ENCODE peak calls at places on chromosomes 13 and 19, in four cellular contexts. P, E, R and L are unnamed samples. For H3K27me3, the result is how much of the 10 kb centered on the place peaks cover.

GRCh38 chr13:113013303-113013702 is 44.3 kb downstream of the MCF2L start:
- DNase-seq in P (no peak), R (no peak), E (no peak), L (no peak)

GRCh38 chr13:49472186-49472585 is 23.6 kb upstream of the PHF11 start:
- DNase-seq in E (no peak), R (no peak), P (no peak), L (no peak)

GRCh38 chr19:2239771-2240770 is 3.4 kb downstream of the SF3A2 start:
- DNase-seq in R (no peak), E (no peak), P (no peak), L (no peak)

GRCh38 chr13:43629691-43630480 is 156.9 kb downstream of the ENOX1 start:
- DNase-seq in P (no peak), E (no peak), R (no peak), L (no peak)

GRCh38 chr19:17097593-17098126 is 22.1 kb downstream of the MYO9B start:
- DNase-seq in P (peak), R (no peak), E (no peak), L (no peak)

GRCh38 chr13:55302568-55302967 is 1838.2 kb upstream of the PRR20A start:
- DNase-seq in R (no peak), E (no peak), P (no peak), L (no peak)

GRCh38 chr13:43232866-43233265 is 209.5 kb downstream of the DNAJC15 start:
- DNase-seq in E (no peak), R (no peak), P (no peak), L (no peak)

GRCh38 chr13:99307648-99308339 is 595 bp upstream of the GPR183 start:
- DNase-seq in R (no peak), E (no peak), P (no peak), L (peak)

GRCh38 chr13:113017506-113018215 is 48.6 kb downstream of the MCF2L start:
- DNase-seq in P (no peak), R (no peak), E (no peak), L (no peak)

GRCh38 chr13:48161530-48162179 is 66.8 kb upstream of the MED4 start:
- DNase-seq in E (no peak), R (no peak), P (no peak), L (no peak)

GRCh38 chr13:26112843-26113242 is 61.0 kb upstream of the SHISA2 start:
- DNase-seq in E (no peak), R (no peak), P (no peak), L (no peak)

GRCh38 chr19:15371119-15371518 is 8.5 kb downstream of the AKAP8 start:
- DNase-seq in R (no peak), E (no peak), P (no peak), L (no peak)

GRCh38 chr19:11410682-11411081 is 8.4 kb downstream of the RGL3 start:
- DNase-seq in E (no peak), R (no peak), P (no peak), L (no peak)

GRCh38 chr13:34886987-34887386 is 55.1 kb upstream of the NBEA start:
- DNase-seq in E (no peak), R (no peak), P (no peak), L (no peak)

GRCh38 chr19:2040647-2041435 is 10.2 kb downstream of the MKNK2 start:
- DNase-seq in R (no peak), E (no peak), P (no peak), L (no peak)

GRCh38 chr13:71865858-71866172 is 1.2 kb downstream of the DACH1 start:
- DNase-seq in P (no peak), E (no peak), R (no peak), L (no peak)

DNA sequence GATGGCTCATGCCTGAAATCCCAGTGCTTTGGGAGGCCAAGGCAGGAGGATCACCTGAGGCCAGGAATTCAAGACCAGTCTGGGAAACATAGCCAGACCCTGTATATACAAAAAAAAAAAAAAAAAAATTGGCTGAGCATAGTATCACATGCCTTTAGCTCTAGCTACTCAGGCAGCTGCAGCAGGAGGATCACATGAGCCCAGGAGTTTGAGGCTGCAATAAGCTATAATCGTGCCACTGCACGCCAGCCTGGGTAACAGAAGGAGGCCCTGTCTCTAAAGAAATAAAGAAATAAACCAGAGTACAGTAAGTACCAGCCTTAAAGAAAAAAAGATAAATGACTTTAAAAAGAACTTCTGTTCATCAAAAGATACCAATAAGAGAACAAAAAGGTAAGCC is 52.9 kb downstream of the FAM124A start:
- DNase-seq in P (no peak), E (no peak), R (no peak), L (no peak)
- H3K27me3 ChIP-seq in P (under half), E (under half), R (under half), L (under half)

GRCh38 chr13:100810991-100811390 is 136.4 kb upstream of the TMTC4 start:
- DNase-seq in R (no peak), P (no peak), E (no peak), L (no peak)

GRCh38 chr13:100811431-100811830 is 136.8 kb upstream of the TMTC4 start:
- DNase-seq in R (no peak), E (no peak), P (no peak), L (no peak)

GRCh38 chr13:100808330-100808729 is 133.7 kb upstream of the TMTC4 start:
- DNase-seq in E (no peak), R (no peak), P (peak), L (no peak)

GRCh38 chr13:100809856-100810255 is 135.3 kb upstream of the TMTC4 start:
- DNase-seq in E (no peak), P (no peak), R (no peak), L (no peak)

GRCh38 chr13:100808848-100809247 is 134.3 kb upstream of the TMTC4 start:
- DNase-seq in R (no peak), E (no peak), P (no peak), L (no peak)
- H3K4me3 ChIP-seq in R (no peak), E (no peak), P (no peak), L (no peak)

GRCh38 chr19:38663957-38664502 is 16.6 kb downstream of the ACTN4 start:
- DNase-seq in R (no peak), P (no peak), E (no peak), L (no peak)
- TF ChIP-seq SUZ12 in R (no peak), P (no peak), E (no peak), L (no peak)

GRCh38 chr19:51256053-51256682 is 5.3 kb downstream of the SIGLECL1 start:
- DNase-seq in P (no peak), E (no peak), R (no peak), L (no peak)

GRCh38 chr19:51253088-51253806 is 2.4 kb downstream of the SIGLECL1 start:
- DNase-seq in P (no peak), E (no peak), R (no peak), L (no peak)

GRCh38 chr19:51250786-51251452 is at the start of gene SIGLECL1:
- DNase-seq in P (no peak), E (no peak), R (no peak), L (no peak)

GRCh38 chr19:51247972-51248371 is 2.9 kb upstream of the SIGLECL1 start:
- DNase-seq in E (no peak), R (no peak), P (no peak), L (no peak)

DNA sequence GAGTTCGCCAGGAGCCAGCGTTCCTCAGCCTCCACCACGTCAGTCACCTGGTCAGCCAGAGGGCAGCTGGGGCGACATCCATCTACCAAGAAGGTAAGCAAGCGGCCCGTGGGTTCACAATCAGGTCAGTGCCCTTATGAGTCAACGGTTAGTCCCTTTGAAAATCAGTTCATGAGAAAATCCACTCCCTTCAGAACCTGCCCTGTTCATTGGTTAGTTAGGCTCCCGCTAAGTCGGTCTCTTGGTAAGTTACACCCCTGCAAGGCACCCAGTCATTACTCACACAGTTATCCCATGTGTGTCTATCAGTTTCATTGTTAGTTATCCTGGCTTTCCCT is 542 bp downstream of the SIGLECL1 start:
- DNase-seq in R (no peak), P (no peak), E (no peak), L (no peak)
- H3K27me3 ChIP-seq in R (under half), P (under half), E (under half), L (under half)